ENCODE peak calls at places on chromosomes 12 and 14, in four cellular contexts. L is CD4-positive, alpha-beta memory T cell; Z is cardiac muscle cell; U is upper lobe of left lung. G is an unnamed sample.

GRCh38 chr14:51564986-51565604 is 86.6 kb upstream of the FRMD6 start:
- DNase-seq in U (no peak), L (no peak), Z (no peak), G (no peak)

GRCh38 chr12:52335598-52336262 is 14.5 kb upstream of the KRT83 start:
- DNase-seq in L (no peak), U (peak), Z (no peak), G (no peak)

GRCh38 chr12:127191124-127191523 is 1075.8 kb upstream of the TMEM132C start:
- DNase-seq in L (no peak), U (no peak), Z (no peak), G (no peak)

GRCh38 chr12:105409881-105410471 is 79.5 kb downstream of the C12orf75 start:
- DNase-seq in U (no peak), L (peak), Z (peak), G (no peak)

GRCh38 chr12:3150820-3151590 is 73.8 kb downstream of the TSPAN9 start:
- DNase-seq in L (no peak), Z (peak), U (peak), G (no peak)

GRCh38 chr12:66500841-66501240 is 178.0 kb downstream of the GRIP1 start:
- DNase-seq in Z (no peak), L (no peak), U (no peak), G (no peak)

GRCh38 chr12:30438526-30439120 is 257.0 kb downstream of the IPO8 start:
- DNase-seq in U (no peak), L (no peak), Z (peak), G (no peak)

GRCh38 chr12:16324772-16325171 is 22.7 kb upstream of the MGST1 start:
- DNase-seq in L (no peak), U (no peak), Z (no peak), G (no peak)

GRCh38 chr14:96711559-96712267 is 85.5 kb upstream of the VRK1 start:
- DNase-seq in U (peak), L (no peak), Z (no peak), G (no peak)

GRCh38 chr12:57868870-57869609 is 22.5 kb upstream of the CTDSP2 start:
- DNase-seq in L (no peak), Z (no peak), U (peak), G (no peak)

GRCh38 chr14:80211143-80212024 is at the start of gene DIO2:
- DNase-seq in Z (peak), U (peak), L (no peak), G (no peak)

GRCh38 chr12:130281157-130281799 is 56.4 kb upstream of the PIWIL1 start:
- DNase-seq in L (peak), U (peak), Z (no peak), G (peak)

GRCh38 chr14:94004015-94004414 is 6.9 kb downstream of the CCDC197 start:
- DNase-seq in U (no peak), Z (no peak), L (no peak), G (no peak)

GRCh38 chr12:60072911-60073310 is 477.1 kb downstream of the SLC16A7 start:
- DNase-seq in Z (peak), L (no peak), U (no peak), G (no peak)

GRCh38 chr14:72700338-72701231 is 193.3 kb downstream of the DPF3 start:
- DNase-seq in L (no peak), U (no peak), Z (peak), G (no peak)

GRCh38 chr14:26872510-26872909 is 274.7 kb upstream of the NOVA1 start:
- DNase-seq in Z (peak), U (no peak), L (no peak), G (no peak)

GRCh38 chr14:80587096-80587724 is 354.3 kb downstream of the CEP128 start:
- DNase-seq in U (no peak), L (peak), Z (peak), G (no peak)

GRCh38 chr12:122064780-122065588 is 13.6 kb upstream of the MLXIP start:
- DNase-seq in Z (peak), U (no peak), L (no peak), G (no peak)

GRCh38 chr14:35335388-35336092 is 43.4 kb downstream of the PSMA6 start:
- DNase-seq in Z (peak), U (no peak), L (no peak), G (no peak)

GRCh38 chr12:112855375-112855774 is 51.4 kb upstream of the OAS1 start:
- DNase-seq in L (no peak), U (no peak), Z (no peak), G (no peak)

GRCh38 chr14:31660191-31660590 is 99.0 kb downstream of the NUBPL start:
- DNase-seq in L (no peak), Z (no peak), U (no peak), G (no peak)

GRCh38 chr12:5081016-5081415 is 37.3 kb downstream of the KCNA5 start:
- DNase-seq in U (no peak), Z (peak), L (no peak), G (no peak)

GRCh38 chr14:31678421-31679249 is 117.4 kb downstream of the NUBPL start:
- DNase-seq in L (no peak), U (no peak), Z (no peak), G (no peak)

GRCh38 chr12:81811066-81811777 is 52.1 kb upstream of the PPFIA2 start:
- DNase-seq in Z (peak), L (no peak), U (no peak), G (no peak)

GRCh38 chr12:11718768-11719253 is 69.3 kb downstream of the ETV6 start:
- DNase-seq in U (no peak), Z (no peak), L (no peak), G (no peak)

GRCh38 chr14:45426685-45427282 is 173.8 kb upstream of the MIS18BP1 start:
- DNase-seq in L (peak), U (no peak), Z (peak), G (no peak)

GRCh38 chr12:52837341-52837741 is 3.2 kb upstream of the KRT79 start:
- DNase-seq in L (no peak), U (no peak), Z (peak), G (no peak)

GRCh38 chr12:52395761-52396434 is 10.2 kb downstream of the KRT82 start:
- DNase-seq in U (peak), Z (peak), L (no peak), G (no peak)

GRCh38 chr12:124550123-124551089 is 17.0 kb downstream of the NCOR2 start:
- DNase-seq in U (no peak), L (no peak), Z (no peak), G (no peak)

GRCh38 chr12:69440016-69440415 is 30.2 kb upstream of the FRS2 start:
- DNase-seq in Z (no peak), L (no peak), U (no peak), G (no peak)

GRCh38 chr12:121107681-121108080 is 25.0 kb upstream of the P2RX7 start:
- DNase-seq in U (no peak), Z (peak), L (no peak), G (no peak)

GRCh38 chr12:124921200-124922008 is 7.0 kb upstream of the UBC start:
- DNase-seq in Z (peak), L (peak), U (no peak), G (peak)

GRCh38 chr12:93438266-93439050 is 3.3 kb downstream of the UBE2N start:
- DNase-seq in U (no peak), L (no peak), Z (no peak), G (no peak)
- H3K27ac ChIP-seq in U (no peak), L (no peak), Z (no peak), G (no peak)

DNA sequence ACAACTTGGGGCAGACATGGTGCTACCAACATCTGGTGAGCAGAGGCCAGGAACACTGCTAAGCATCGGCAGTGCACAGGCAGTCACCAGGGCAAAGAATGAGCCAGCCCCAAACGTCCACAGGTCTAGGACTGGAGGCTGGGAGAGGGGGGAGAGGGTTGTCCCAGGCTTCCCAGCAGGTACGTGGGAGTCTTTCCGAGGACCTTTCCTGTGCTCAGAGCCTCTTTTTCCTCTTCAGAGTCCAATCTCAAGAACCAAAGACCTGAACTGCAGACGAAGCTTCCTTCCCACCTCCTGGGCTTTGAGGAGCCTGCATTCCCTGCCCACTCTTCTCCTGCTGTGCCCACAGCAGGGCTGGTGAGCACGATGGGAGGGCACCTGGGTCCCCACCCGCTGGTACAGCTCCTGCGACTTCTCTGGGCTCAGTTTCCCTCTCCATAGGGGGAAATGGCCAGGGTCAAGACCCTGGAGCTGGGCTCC is 48.7 kb downstream of the DLK1 start:
- DNase-seq in Z (no peak), U (no peak), L (no peak), G (no peak)
- H3K27ac ChIP-seq in Z (no peak), U (no peak), L (no peak), G (no peak)

GRCh38 chr14:101417434-101417833 is 143.9 kb upstream of the DIO3 start:
- DNase-seq in U (no peak), Z (no peak), L (no peak), G (no peak)

GRCh38 chr14:101412741-101413140 is 148.6 kb upstream of the DIO3 start:
- DNase-seq in L (no peak), U (no peak), Z (no peak), G (no peak)

GRCh38 chr14:101418601-101419000 is 142.7 kb upstream of the DIO3 start:
- DNase-seq in L (no peak), U (no peak), Z (no peak), G (no peak)
- H3K27ac ChIP-seq in L (no peak), U (no peak), Z (no peak), G (no peak)

GRCh38 chr12:6450091-6450868 is 1.6 kb upstream of the TAPBPL start:
- DNase-seq in Z (no peak), U (no peak), L (no peak), G (no peak)
- H3K27ac ChIP-seq in Z (peak), U (peak), L (peak), G (peak)

DNA sequence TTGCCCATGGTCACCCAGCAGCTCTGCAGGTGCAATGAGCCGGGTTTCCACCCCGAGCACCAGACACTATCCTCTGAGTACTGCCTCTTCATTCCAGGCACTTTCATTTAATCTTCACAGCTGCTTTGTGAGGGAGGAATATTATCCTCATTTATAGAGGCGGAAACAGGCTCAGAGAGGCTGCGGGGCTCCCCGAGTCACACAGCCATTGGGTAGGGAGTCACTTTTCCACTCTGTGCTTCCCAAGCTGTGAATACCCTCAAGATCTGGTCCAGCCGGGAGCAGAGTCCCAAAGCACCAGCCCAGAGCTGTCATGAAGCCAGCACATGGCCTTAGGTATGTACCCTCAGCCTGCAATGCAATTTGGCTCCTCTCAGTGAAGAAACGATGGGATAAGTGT is 51.7 kb upstream of the RIN3 start:
- DNase-seq in U (no peak), L (no peak), Z (no peak), G (no peak)
- H3K27ac ChIP-seq in U (peak), L (no peak), Z (no peak), G (no peak)

GRCh38 chr14:102279688-102280348 is 25.1 kb downstream of the MOK start:
- DNase-seq in U (no peak), Z (peak), L (no peak), G (no peak)
- H3K27ac ChIP-seq in U (peak), Z (no peak), L (no peak), G (no peak)

DNA sequence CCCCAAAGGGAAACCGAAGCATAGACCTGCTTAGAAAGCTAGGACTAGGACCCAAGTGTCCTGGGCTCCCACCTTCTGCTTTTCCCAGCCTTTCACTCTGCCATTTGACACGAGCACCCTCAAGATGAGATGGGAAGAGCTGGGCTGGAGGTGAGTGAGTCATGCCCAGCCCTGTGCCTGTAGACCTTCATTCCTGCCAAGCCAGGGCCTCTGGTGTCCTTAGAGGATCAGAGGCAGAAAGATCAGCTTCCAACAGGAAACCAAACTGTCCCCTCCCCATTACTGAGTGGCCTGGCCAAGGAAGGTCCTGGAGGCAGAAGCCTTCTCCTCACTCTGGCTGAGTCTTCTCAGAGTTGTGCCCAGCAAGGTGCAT is 3.5 kb downstream of the TMEM63C start:
- DNase-seq in Z (no peak), U (no peak), L (no peak), G (no peak)
- H3K27ac ChIP-seq in Z (no peak), U (no peak), L (no peak), G (no peak)

DNA sequence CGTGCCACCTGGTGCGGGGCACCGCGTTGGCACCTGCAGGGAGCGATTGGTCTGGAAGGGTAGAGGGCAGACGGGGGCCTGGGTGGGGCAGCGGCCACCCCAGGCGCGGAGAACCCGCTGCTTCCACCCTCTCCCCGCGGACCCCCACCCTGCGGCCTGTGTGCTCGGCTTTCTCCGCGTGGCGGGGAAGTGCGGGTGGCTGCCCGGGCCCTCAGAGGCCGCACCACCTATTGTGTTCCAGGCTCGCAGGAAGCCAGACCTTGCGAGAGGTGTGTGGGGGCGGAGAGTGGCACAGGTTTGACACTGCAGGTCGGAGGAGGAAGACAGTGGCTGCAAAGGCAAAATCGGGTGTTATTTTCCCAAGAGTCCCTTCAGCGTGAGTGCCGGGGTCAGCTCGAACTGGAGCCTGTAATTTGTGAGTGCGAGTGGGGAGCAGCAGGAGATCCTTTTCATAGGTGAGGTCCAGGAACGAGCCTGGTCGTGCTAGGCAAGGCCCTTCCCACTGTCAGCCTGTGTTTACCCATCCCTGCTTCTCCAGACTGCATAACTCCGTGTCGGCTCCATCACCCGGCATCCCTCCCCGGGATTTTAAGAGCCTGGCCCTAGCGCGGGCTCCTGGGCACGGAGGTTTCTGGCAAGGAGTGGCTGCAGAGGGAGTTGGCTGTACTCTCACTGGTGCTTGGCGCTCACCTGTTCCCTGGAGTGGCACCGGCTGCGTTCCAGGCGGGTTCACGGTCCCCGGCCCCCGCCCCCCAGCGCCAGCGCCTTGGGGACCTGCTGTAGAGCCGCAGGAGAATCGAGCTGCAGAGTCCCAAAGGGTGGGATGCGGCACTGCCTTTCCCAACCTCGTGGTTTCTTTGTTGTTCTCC is 930 bp downstream of the TBC1D30 start:
- DNase-seq in U (peak), Z (no peak), L (no peak), G (no peak)
- H3K27ac ChIP-seq in U (no peak), Z (no peak), L (no peak), G (no peak)